ENCODE peak calls at places on chromosomes 2 and 18, in four cellular contexts. F is transverse colon, O is heart left ventricle, H is K562. D is an unnamed sample.

GRCh38 chr2:30106543-30106942 is 40.3 kb upstream of the YPEL5 start:
- DNase-seq in F (no peak), O (no peak), H (no peak), D (no peak)

GRCh38 chr2:128301021-128301420 is 17.6 kb downstream of the HS6ST1 start:
- DNase-seq in F (no peak), O (peak), H (no peak), D (no peak)

GRCh38 chr2:222561817-222562424 is 94.0 kb downstream of the FARSB start:
- DNase-seq in F (peak), O (no peak), H (peak), D (peak)

GRCh38 chr18:66548747-66549146 is 55.1 kb downstream of the CDH19 start:
- DNase-seq in F (no peak), O (no peak), H (no peak), D (no peak)

GRCh38 chr2:233130024-233130423 is 69.9 kb downstream of the INPP5D start:
- DNase-seq in F (no peak), O (no peak), H (no peak), D (no peak)

GRCh38 chr2:226978300-226978699 is 142.4 kb downstream of the RHBDD1 start:
- DNase-seq in F (no peak), O (no peak), H (no peak), D (no peak)

GRCh38 chr2:11907178-11907577 is 160.7 kb downstream of the LPIN1 start:
- DNase-seq in F (no peak), O (no peak), H (no peak), D (no peak)

GRCh38 chr18:36333418-36333817 is 35.9 kb downstream of the FHOD3 start:
- DNase-seq in F (no peak), O (no peak), H (no peak), D (no peak)

GRCh38 chr2:51711761-51712160 is 679.8 kb upstream of the NRXN1 start:
- DNase-seq in F (no peak), O (no peak), H (no peak), D (no peak)

GRCh38 chr2:40558772-40559171 is 106.9 kb upstream of the SLC8A1 start:
- DNase-seq in F (no peak), O (no peak), H (no peak), D (no peak)

GRCh38 chr2:201116959-201117734 is 1.2 kb downstream of the CFLAR start:
- DNase-seq in F (peak), O (no peak), H (peak), D (no peak)

GRCh38 chr2:119260636-119261497 is 37.2 kb downstream of the STEAP3 start:
- DNase-seq in F (no peak), O (no peak), H (no peak), D (no peak)

GRCh38 chr2:200252661-200253067 is 53.8 kb upstream of the SPATS2L start:
- DNase-seq in F (no peak), O (no peak), H (no peak), D (no peak)

GRCh38 chr2:85961754-85962153 is 73.0 kb upstream of the ST3GAL5 start:
- DNase-seq in F (no peak), O (no peak), H (no peak), D (no peak)
- H3K27ac ChIP-seq in F (no peak), O (no peak), H (no peak), D (no peak)

GRCh38 chr2:136764397-136765255 is 719 bp upstream of the THSD7B start:
- DNase-seq in F (no peak), O (peak), H (no peak), D (peak)

GRCh38 chr2:136770384-136770783 is 5.0 kb downstream of the THSD7B start:
- DNase-seq in F (no peak), O (no peak), H (no peak), D (no peak)

GRCh38 chr2:136767030-136767429 is 1.7 kb downstream of the THSD7B start:
- DNase-seq in F (no peak), O (no peak), H (no peak), D (no peak)

GRCh38 chr2:136765736-136766323 is 485 bp downstream of the THSD7B start:
- DNase-seq in F (no peak), O (no peak), H (no peak), D (peak)

GRCh38 chr2:136765256-136765735 is at the start of gene THSD7B:
- DNase-seq in F (no peak), O (peak), H (no peak), D (peak)
- H3K4me3 ChIP-seq in F (peak), O (peak), H (no peak), D (peak)

GRCh38 chr2:105773568-105773967 is 28.9 kb downstream of the NCK2 start:
- DNase-seq in F (no peak), O (no peak), H (no peak), D (no peak)

GRCh38 chr2:105772362-105772761 is 27.6 kb downstream of the NCK2 start:
- DNase-seq in F (no peak), O (no peak), H (no peak), D (no peak)

GRCh38 chr2:105769504-105769903 is 24.8 kb downstream of the NCK2 start:
- DNase-seq in F (no peak), O (no peak), H (no peak), D (no peak)

GRCh38 chr2:105770162-105770561 is 25.4 kb downstream of the NCK2 start:
- DNase-seq in F (no peak), O (no peak), H (no peak), D (no peak)

GRCh38 chr2:105771841-105772240 is 27.1 kb downstream of the NCK2 start:
- DNase-seq in F (no peak), O (no peak), H (no peak), D (no peak)
- H3K27ac ChIP-seq in F (peak), O (peak), H (no peak), D (no peak)

DNA sequence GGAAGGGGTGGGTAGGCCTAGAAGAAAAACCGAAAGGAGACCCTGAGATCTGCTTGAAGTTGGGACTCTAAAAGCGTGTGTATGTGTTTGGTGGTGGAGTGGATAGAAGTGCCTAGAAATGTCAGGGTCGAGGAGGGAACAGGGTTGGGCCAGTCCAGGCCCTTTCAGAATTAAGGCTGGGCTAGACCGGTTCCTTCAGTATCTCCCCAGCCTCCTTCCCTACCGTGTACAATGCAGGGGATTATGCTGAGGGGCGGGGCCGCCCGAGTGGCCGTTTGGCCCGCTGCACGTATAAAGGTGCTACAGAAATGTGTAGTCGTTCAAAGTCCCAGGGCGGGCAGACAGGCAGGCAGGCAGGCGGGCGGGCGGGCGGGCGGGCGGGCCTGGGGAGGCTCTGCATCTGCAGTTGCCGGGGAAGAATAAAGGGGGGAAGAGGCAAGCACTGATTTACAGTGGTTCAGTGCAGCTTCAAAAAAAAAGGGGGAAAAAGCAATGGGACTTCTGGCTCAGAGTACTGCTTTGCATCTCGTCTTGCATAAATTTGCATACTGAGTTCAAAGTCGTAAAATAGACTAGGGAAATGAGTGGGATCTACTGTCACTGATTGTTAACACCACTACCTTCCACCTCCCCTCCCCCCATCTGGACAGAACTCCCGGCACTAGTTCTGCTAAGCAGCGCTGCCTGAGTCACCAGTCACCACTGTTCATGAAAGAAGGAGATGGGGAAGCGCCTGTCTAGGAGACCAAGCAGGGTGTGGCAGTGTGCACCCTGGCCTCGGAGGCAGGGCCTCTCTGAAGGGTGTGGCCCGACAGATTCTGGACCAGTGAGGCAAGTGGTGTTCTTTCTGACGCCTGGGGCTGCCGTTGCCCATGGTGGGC is 3.6 kb downstream of the IGFBP2 start:
- DNase-seq in F (peak), O (no peak), H (peak), D (peak)
- H3K4me3 ChIP-seq in F (no peak), O (peak), H (no peak), D (peak)

GRCh38 chr2:120595739-120596138 is 139.9 kb upstream of the GLI2 start:
- DNase-seq in F (no peak), O (no peak), H (no peak), D (no peak)
- H3K27ac ChIP-seq in F (no peak), O (peak), H (no peak), D (no peak)

GRCh38 chr2:206217162-206217561 is 57.3 kb upstream of the ZDBF2 start:
- DNase-seq in F (no peak), O (no peak), H (no peak), D (no peak)

GRCh38 chr2:206217743-206218520 is 56.5 kb upstream of the ZDBF2 start:
- DNase-seq in F (no peak), O (no peak), H (no peak), D (no peak)

GRCh38 chr2:206211657-206212255 is 52.1 kb downstream of the EEF1B2 start:
- DNase-seq in F (no peak), O (no peak), H (no peak), D (no peak)

GRCh38 chr2:206212673-206213513 is 53.2 kb downstream of the EEF1B2 start:
- DNase-seq in F (no peak), O (no peak), H (no peak), D (no peak)

GRCh38 chr2:206213514-206213845 is 53.8 kb downstream of the EEF1B2 start:
- DNase-seq in F (no peak), O (no peak), H (no peak), D (no peak)
- H3K4me3 ChIP-seq in F (no peak), O (peak), H (no peak), D (no peak)

GRCh38 chr18:21187886-21188285 is 54.1 kb upstream of the GREB1L start:
- DNase-seq in F (no peak), O (no peak), H (no peak), D (no peak)

GRCh38 chr18:21194871-21195771 is 46.9 kb upstream of the GREB1L start:
- DNase-seq in F (no peak), O (no peak), H (peak), D (no peak)

GRCh38 chr18:21196426-21196825 is 45.6 kb upstream of the GREB1L start:
- DNase-seq in F (no peak), O (no peak), H (no peak), D (no peak)

GRCh38 chr18:21191596-21192307 is 50.3 kb upstream of the GREB1L start:
- DNase-seq in F (peak), O (peak), H (peak), D (peak)

GRCh38 chr18:21192308-21192624 is 49.8 kb upstream of the GREB1L start:
- DNase-seq in F (no peak), O (no peak), H (no peak), D (no peak)
- H3K27ac ChIP-seq in F (no peak), O (no peak), H (no peak), D (no peak)

GRCh38 chr2:151260492-151261239 is 997 bp downstream of the RBM43 start:
- DNase-seq in F (no peak), O (no peak), H (peak), D (no peak)
- H3K4me3 ChIP-seq in F (peak), O (peak), H (peak), D (peak)

DNA sequence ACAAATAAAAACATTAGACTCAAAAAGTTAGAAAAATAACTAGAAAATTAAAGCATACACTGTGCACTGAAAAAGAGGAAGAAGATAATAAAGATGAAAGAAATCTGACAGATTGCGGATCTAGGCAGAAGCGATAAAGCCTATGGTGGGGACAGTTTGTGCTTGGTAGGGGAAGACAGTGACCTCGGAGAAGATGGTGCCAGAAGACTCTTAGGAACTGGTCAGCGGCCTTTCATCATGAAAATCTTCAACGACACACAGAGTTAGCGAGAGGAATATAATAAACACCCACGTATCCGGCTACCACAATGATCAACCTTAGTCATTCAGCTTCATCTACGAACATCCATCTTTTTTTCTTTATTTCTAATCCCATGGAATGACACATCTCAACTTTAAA is 180.5 kb downstream of the HDAC4 start:
- DNase-seq in F (no peak), O (no peak), H (no peak), D (no peak)
- H3K27ac ChIP-seq in F (peak), O (no peak), H (no peak), D (no peak)

GRCh38 chr2:118242216-118242615 is 153.9 kb downstream of the INSIG2 start:
- DNase-seq in F (no peak), O (no peak), H (no peak), D (no peak)

GRCh38 chr2:118239284-118239683 is 151.0 kb downstream of the INSIG2 start:
- DNase-seq in F (no peak), O (no peak), H (no peak), D (no peak)

GRCh38 chr2:118237451-118237850 is 149.2 kb downstream of the INSIG2 start:
- DNase-seq in F (no peak), O (no peak), H (no peak), D (no peak)

GRCh38 chr2:118241128-118241527 is 152.9 kb downstream of the INSIG2 start:
- DNase-seq in F (no peak), O (no peak), H (no peak), D (no peak)

DNA sequence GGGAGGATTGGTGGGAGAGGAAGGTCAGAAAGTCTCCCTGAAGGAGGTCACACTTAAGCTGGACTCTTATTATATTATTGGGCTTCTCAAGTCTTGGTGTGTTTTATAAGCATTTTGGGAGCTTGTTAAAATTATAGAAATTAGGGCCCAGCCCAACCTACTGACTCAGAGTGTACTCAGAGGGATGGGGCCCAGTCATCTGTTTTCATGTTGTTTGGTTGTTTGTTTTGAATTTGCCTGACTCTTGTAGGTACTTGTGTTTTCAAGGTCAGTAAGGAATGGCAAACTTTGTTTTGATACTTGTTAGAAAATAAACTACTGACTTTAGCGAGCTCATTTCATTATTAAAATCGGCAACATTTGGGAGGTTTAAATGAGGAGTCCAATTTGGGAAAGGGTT is 152.0 kb downstream of the INSIG2 start:
- DNase-seq in F (no peak), O (no peak), H (no peak), D (no peak)
- H3K4me3 ChIP-seq in F (no peak), O (no peak), H (no peak), D (no peak)

D was measured in WERI-Rb-1.